ENCODE peak calls at places on chromosomes 7 and 10, in nine cellular contexts. N is psoas muscle; Q is brain microvascular endothelial cell; R is mesendoderm; B is ovary; G is AG04450; L is CD4-positive, CD25-positive, alpha-beta regulatory T cell; I is A549; S is Panc1. U is an unnamed sample.

GRCh38 chr7:137642467-137642866 is 204.3 kb downstream of the DGKI start:
- DNase-seq in N (no peak), Q (no peak), R (no peak), B (no peak), G (peak), L (no peak), I (no peak), S (no peak), U (no peak)

GRCh38 chr10:58996866-58997265 is 179.6 kb upstream of the PHYHIPL start:
- DNase-seq in N (no peak), Q (no peak), R (no peak), B (no peak), G (no peak), L (no peak), I (no peak), S (no peak), U (no peak)

GRCh38 chr10:96512997-96513685 is 585 bp downstream of the TLL2 start:
- DNase-seq in N (no peak), Q (no peak), R (no peak), B (no peak), G (no peak), L (peak), I (no peak), S (no peak), U (peak)

GRCh38 chr7:100122568-100122967 is 3.1 kb downstream of the CNPY4 start:
- DNase-seq in N (no peak), Q (no peak), R (no peak), B (no peak), G (no peak), L (no peak), I (no peak), S (no peak), U (no peak)

GRCh38 chr10:14050598-14050997 is 280.1 kb downstream of the FRMD4A start:
- DNase-seq in N (no peak), Q (no peak), R (no peak), B (no peak), G (no peak), L (no peak), I (no peak), S (no peak), U (no peak)

GRCh38 chr10:99630991-99631390 is 10.8 kb upstream of the SLC25A28 start:
- DNase-seq in N (no peak), Q (no peak), R (no peak), B (no peak), G (no peak), L (no peak), I (no peak), S (no peak), U (no peak)

GRCh38 chr7:44376429-44377133 is 51.2 kb upstream of the CAMK2B start:
- DNase-seq in N (no peak), Q (no peak), R (no peak), B (no peak), G (no peak), L (no peak), I (no peak), S (no peak), U (no peak)

GRCh38 chr7:156834462-156834861 is 58.5 kb downstream of the LMBR1 start:
- DNase-seq in N (no peak), Q (no peak), R (no peak), B (no peak), G (no peak), L (no peak), I (no peak), S (no peak), U (no peak)

GRCh38 chr10:75542084-75542483 is 110.7 kb downstream of the LRMDA start:
- DNase-seq in N (no peak), Q (no peak), R (no peak), B (no peak), G (no peak), L (no peak), I (no peak), S (no peak), U (no peak)

GRCh38 chr7:86243171-86243570 is 400.5 kb upstream of the GRM3 start:
- DNase-seq in N (no peak), Q (no peak), R (no peak), B (no peak), G (no peak), L (no peak), I (no peak), S (no peak), U (no peak)

GRCh38 chr7:43465581-43466554 is 117.0 kb upstream of the STK17A start:
- DNase-seq in N (no peak), Q (no peak), R (no peak), B (no peak), G (no peak), L (no peak), I (no peak), S (no peak), U (no peak)

GRCh38 chr10:64023926-64024465 is 502.8 kb downstream of the REEP3 start:
- DNase-seq in N (no peak), Q (no peak), R (no peak), B (no peak), G (no peak), L (no peak), I (no peak), S (no peak), U (no peak)

GRCh38 chr7:80563561-80564327 is 51.9 kb upstream of the GNAT3 start:
- DNase-seq in N (no peak), Q (no peak), R (no peak), B (no peak), G (no peak), L (no peak), I (no peak), S (no peak), U (no peak)

GRCh38 chr10:34768972-34769330 is 46.1 kb downstream of the PARD3 start:
- DNase-seq in N (no peak), Q (no peak), R (peak), B (no peak), G (no peak), L (no peak), I (no peak), S (no peak), U (no peak)

GRCh38 chr10:130751106-130751840 is 560.2 kb downstream of the TCERG1L start:
- DNase-seq in N (no peak), Q (no peak), R (no peak), B (no peak), G (no peak), L (no peak), I (no peak), S (no peak), U (no peak)

GRCh38 chr7:7790041-7790751 is 71.8 kb upstream of the RPA3 start:
- DNase-seq in N (no peak), Q (no peak), R (no peak), B (no peak), G (no peak), L (no peak), I (no peak), S (no peak), U (no peak)

GRCh38 chr10:76946268-76946667 is 691.3 kb downstream of the KCNMA1 start:
- DNase-seq in N (no peak), Q (peak), R (no peak), B (no peak), G (no peak), L (no peak), I (no peak), S (no peak), U (no peak)

GRCh38 chr10:120897343-120897742 is 46.2 kb downstream of the WDR11 start:
- DNase-seq in N (no peak), Q (no peak), R (no peak), B (no peak), G (no peak), L (no peak), I (no peak), S (no peak), U (peak)

GRCh38 chr7:124257638-124258308 is 224.9 kb upstream of the TMEM229A start:
- DNase-seq in N (no peak), Q (no peak), R (no peak), B (no peak), G (no peak), L (no peak), I (no peak), S (no peak), U (no peak)

GRCh38 chr7:1769286-1770200 is 99.5 kb downstream of the ELFN1 start:
- DNase-seq in N (no peak), Q (no peak), R (no peak), B (no peak), G (no peak), L (no peak), I (no peak), S (no peak), U (no peak)

GRCh38 chr10:91410638-91411367 is 659 bp downstream of the HECTD2 start:
- DNase-seq in N (no peak), Q (peak), R (peak), B (peak), G (no peak), L (peak), I (no peak), S (no peak), U (no peak)

DNA sequence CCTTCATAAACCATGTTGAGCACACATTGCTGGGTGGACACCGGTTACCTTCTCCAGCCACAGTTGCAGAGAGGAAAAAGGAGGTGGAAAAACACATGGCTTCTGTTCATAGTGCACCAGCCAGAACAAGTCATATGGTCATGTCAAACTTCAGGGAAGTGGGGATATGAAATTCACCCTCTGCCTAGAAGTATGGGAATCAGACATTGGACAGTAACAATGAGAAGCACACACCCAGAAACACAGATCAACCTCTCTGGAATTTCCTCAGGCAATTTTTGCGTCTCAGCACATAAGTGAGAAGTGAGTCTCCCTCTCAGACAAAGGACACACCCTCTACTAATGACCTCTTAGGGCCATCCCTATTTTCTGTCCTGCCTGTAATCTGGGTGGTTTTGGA is 172.6 kb upstream of the SVIL start:
- DNase-seq in N (no peak), Q (peak), R (no peak), B (no peak), G (no peak), L (no peak), I (peak), S (peak), U (no peak)
- H3K4me3 ChIP-seq in N (no peak), Q (no peak), R (no peak), B (no peak), G (no peak), L (no peak), I (no peak), S (no peak), U (no peak)

GRCh38 chr7:90242369-90243168 is 2.4 kb upstream of the CFAP69 start:
- DNase-seq in N (no peak), Q (no peak), R (peak), B (no peak), G (no peak), L (no peak), I (no peak), S (no peak), U (no peak)

GRCh38 chr7:90248706-90249105 is 3.7 kb downstream of the CFAP69 start:
- DNase-seq in N (no peak), Q (no peak), R (no peak), B (no peak), G (no peak), L (no peak), I (no peak), S (no peak), U (no peak)

GRCh38 chr7:90244565-90244908 is 437 bp upstream of the CFAP69 start:
- DNase-seq in N (no peak), Q (no peak), R (no peak), B (no peak), G (no peak), L (no peak), I (no peak), S (peak), U (no peak)

GRCh38 chr7:90246184-90246583 is 1.2 kb downstream of the CFAP69 start:
- DNase-seq in N (no peak), Q (no peak), R (peak), B (no peak), G (no peak), L (no peak), I (no peak), S (no peak), U (peak)

GRCh38 chr7:90244909-90245841 is at the start of gene CFAP69:
- DNase-seq in N (peak), Q (peak), R (peak), B (peak), G (peak), L (peak), I (peak), S (peak), U (peak)
- H3K27ac ChIP-seq in N (peak), Q (peak), R (no peak), B (peak), G (no peak), L (no peak), I (peak), S (peak), U (no peak)

GRCh38 chr7:102306916-102307677 is 20.4 kb downstream of the SH2B2 start:
- DNase-seq in N (peak), Q (peak), R (peak), B (no peak), G (peak), L (peak), I (peak), S (no peak), U (no peak)
- H3K4me3 ChIP-seq in N (peak), Q (peak), R (no peak), B (no peak), G (peak), L (no peak), I (no peak), S (no peak), U (no peak)

GRCh38 chr7:98534493-98534892 is 82.6 kb upstream of the NPTX2 start:
- DNase-seq in N (no peak), Q (no peak), R (no peak), B (no peak), G (no peak), L (no peak), I (no peak), S (no peak), U (no peak)
- H3K27ac ChIP-seq in N (no peak), Q (no peak), R (no peak), B (no peak), G (no peak), L (no peak), I (no peak), S (no peak), U (no peak)

GRCh38 chr10:79358811-79359210 is 11.5 kb downstream of the PPIF start:
- DNase-seq in N (no peak), Q (no peak), R (no peak), B (no peak), G (no peak), L (no peak), I (no peak), S (no peak), U (no peak)
- H3K4me3 ChIP-seq in N (no peak), Q (no peak), R (no peak), B (no peak), G (no peak), L (no peak), I (no peak), S (no peak), U (no peak)

DNA sequence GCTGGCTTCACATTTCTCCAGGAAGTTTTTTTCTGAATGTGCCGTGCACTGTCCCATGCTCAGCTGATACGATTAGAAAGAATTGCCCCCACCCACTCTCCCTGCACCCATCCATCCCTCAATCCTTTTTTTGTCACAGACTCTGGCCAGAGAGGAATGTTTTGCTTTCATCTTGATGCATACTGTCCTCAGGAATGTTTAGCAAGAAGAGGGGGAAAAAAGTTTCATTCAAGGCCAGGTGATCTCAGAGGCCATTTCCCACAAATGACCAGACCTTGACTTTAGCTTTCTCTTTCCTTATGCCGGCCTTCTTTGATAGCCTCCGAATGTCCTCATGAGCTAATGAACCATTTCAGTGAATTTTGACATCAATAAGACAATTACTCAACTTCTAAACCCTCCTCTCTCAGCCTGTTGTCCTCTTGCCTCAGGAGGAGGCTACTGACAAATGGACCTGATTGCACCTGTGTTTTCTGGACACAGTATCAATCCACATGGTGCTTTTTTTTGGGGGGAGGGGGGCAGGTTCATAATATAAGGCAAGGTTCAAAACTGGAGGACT is 105.0 kb upstream of the KLF6 start:
- DNase-seq in N (no peak), Q (peak), R (peak), B (no peak), G (no peak), L (no peak), I (peak), S (no peak), U (no peak)
- H3K27ac ChIP-seq in N (no peak), Q (peak), R (peak), B (no peak), G (peak), L (no peak), I (peak), S (peak), U (no peak)

GRCh38 chr7:155811895-155812761 is at the start of gene SHH:
- DNase-seq in N (no peak), Q (no peak), R (no peak), B (no peak), G (no peak), L (no peak), I (peak), S (no peak), U (peak)

GRCh38 chr7:155809947-155810606 is 2.2 kb downstream of the SHH start:
- DNase-seq in N (no peak), Q (no peak), R (no peak), B (no peak), G (no peak), L (no peak), I (no peak), S (no peak), U (no peak)

GRCh38 chr7:155811560-155811894 is 736 bp downstream of the SHH start:
- DNase-seq in N (no peak), Q (no peak), R (peak), B (no peak), G (no peak), L (no peak), I (no peak), S (no peak), U (no peak)

GRCh38 chr7:155809332-155809946 is 2.8 kb downstream of the SHH start:
- DNase-seq in N (no peak), Q (no peak), R (peak), B (no peak), G (no peak), L (no peak), I (no peak), S (no peak), U (no peak)

GRCh38 chr7:155810607-155811559 is 1.4 kb downstream of the SHH start:
- DNase-seq in N (no peak), Q (no peak), R (peak), B (no peak), G (no peak), L (no peak), I (no peak), S (no peak), U (no peak)
- H3K4me3 ChIP-seq in N (no peak), Q (no peak), R (no peak), B (no peak), G (no peak), L (no peak), I (peak), S (peak), U (peak)